ENCODE peak calls at places on chromosome 4, in eight cellular contexts. F is iris pigment epithelial cell, D is astrocyte, B is MG63, A is uterus, Y is T follicular helper cell, H is H54, O is stromal cell of bone marrow. E is an unnamed sample.

GRCh38 chr4:84530449-84530848 is 31.4 kb upstream of the NKX6-1 start:
- DNase-seq in F (peak), D (peak), B (no peak), A (no peak), Y (no peak), H (no peak), O (no peak), E (peak)

GRCh38 chr4:104629601-104630000 is 134.9 kb upstream of the CXXC4 start:
- DNase-seq in F (peak), D (no peak), B (no peak), A (no peak), Y (no peak), H (no peak), O (no peak), E (no peak)

GRCh38 chr4:123452585-123452984 is 56.0 kb downstream of the SPRY1 start:
- DNase-seq in F (peak), D (peak), B (peak), A (peak), Y (no peak), H (peak), O (peak), E (peak)

GRCh38 chr4:40980318-40980883 is 230.6 kb downstream of the NSUN7 start:
- DNase-seq in F (no peak), D (no peak), B (no peak), A (no peak), Y (no peak), H (no peak), O (no peak), E (no peak)

GRCh38 chr4:174590336-174590735 is 68.0 kb upstream of the HPGD start:
- DNase-seq in F (no peak), D (no peak), B (no peak), A (no peak), Y (no peak), H (no peak), O (no peak), E (no peak)

GRCh38 chr4:38015886-38016515 is 55.8 kb downstream of the PTTG2 start:
- DNase-seq in F (no peak), D (peak), B (no peak), A (no peak), Y (no peak), H (no peak), O (no peak), E (no peak)

GRCh38 chr4:105329081-105329480 is 144.8 kb downstream of the PPA2 start:
- DNase-seq in F (no peak), D (no peak), B (no peak), A (no peak), Y (no peak), H (no peak), O (no peak), E (no peak)

GRCh38 chr4:101258782-101259353 is 88.5 kb downstream of the PPP3CA start:
- DNase-seq in F (peak), D (peak), B (no peak), A (no peak), Y (no peak), H (no peak), O (no peak), E (no peak)

GRCh38 chr4:22474636-22475310 is 41.1 kb downstream of the ADGRA3 start:
- DNase-seq in F (peak), D (no peak), B (no peak), A (no peak), Y (no peak), H (no peak), O (peak), E (no peak)

E was measured in fibroblast of lung.